ENCODE peak calls at places on chromosome 17, in four cellular contexts. S is IMR-90, O is mesendoderm, D is neural progenitor cell. G is an unnamed sample.

GRCh38 chr17:81401727-81402529 is 6.7 kb downstream of the BAHCC1 start:
- DNase-seq in S (no peak), D (peak; percentile 69), O (peak; percentile 85), G (no peak)

GRCh38 chr17:49575524-49576120 is at the start of gene NXPH3:
- DNase-seq in D (peak; percentile 91), O (peak; percentile 80), S (peak; percentile 19), G (peak; percentile 77)

GRCh38 chr17:40209404-40210093 is 9.6 kb upstream of the WIPF2 start:
- DNase-seq in S (peak; percentile 54), O (no peak), D (no peak), G (peak; percentile 52)

GRCh38 chr17:77645441-77646430 is 312.8 kb upstream of the TNRC6C start:
- DNase-seq in D (peak; percentile 46), O (peak; percentile 50), S (no peak), G (peak; percentile 6)

GRCh38 chr17:44417553-44417952 is 28.1 kb upstream of the ITGA2B start:
- DNase-seq in O (peak; percentile 22), D (no peak), S (peak; percentile 97), G (peak; percentile 42)

GRCh38 chr17:7862692-7863437 is 5.1 kb downstream of the CYB5D1 start:
- DNase-seq in O (peak; percentile 78), D (peak; percentile 82), S (peak; percentile 54), G (peak; percentile 83)

GRCh38 chr17:49723423-49723822 is 15.7 kb upstream of the SLC35B1 start:
- DNase-seq in D (no peak), O (no peak), S (no peak), G (no peak)

GRCh38 chr17:34201767-34202166 is 53.3 kb upstream of the CCL2 start:
- DNase-seq in D (no peak), O (no peak), S (no peak), G (no peak)

GRCh38 chr17:40068917-40069750 is 6.4 kb downstream of the THRA start:
- DNase-seq in S (peak; percentile 84), D (peak; percentile 60), O (peak; percentile 47), G (peak; percentile 92)

GRCh38 chr17:39118674-39119419 is 32.6 kb downstream of the PLXDC1 start:
- DNase-seq in D (no peak), S (no peak), O (no peak), G (no peak)

GRCh38 chr17:50872710-50873424 is 6.7 kb upstream of the TOB1 start:
- DNase-seq in O (no peak), D (no peak), S (peak; percentile 25), G (peak; percentile 39)

GRCh38 chr17:56982312-56982711 is 4.4 kb downstream of the SCPEP1 start:
- DNase-seq in D (no peak), S (no peak), O (no peak), G (no peak)

GRCh38 chr17:65446043-65446442 is 115.4 kb downstream of the AXIN2 start:
- DNase-seq in O (no peak), D (no peak), S (no peak), G (no peak)
- H3K9ac ChIP-seq in O (no peak overlapping the region), D (no peak overlapping the region), S (no peak overlapping the region), G (no peak overlapping the region)

GRCh38 chr17:41786227-41787020 is at the start of gene JUP:
- DNase-seq in D (peak; percentile 100), S (peak; percentile 99), O (peak; percentile 100), G (peak; percentile 96)
- H3K9ac ChIP-seq in D (peak within 1 kb of the TSS; percentile 20), S (peak within 1 kb of the TSS; percentile 66), O (peak within 1 kb of the TSS; percentile 90), G (peak within 1 kb of the TSS; percentile 25)

DNA sequence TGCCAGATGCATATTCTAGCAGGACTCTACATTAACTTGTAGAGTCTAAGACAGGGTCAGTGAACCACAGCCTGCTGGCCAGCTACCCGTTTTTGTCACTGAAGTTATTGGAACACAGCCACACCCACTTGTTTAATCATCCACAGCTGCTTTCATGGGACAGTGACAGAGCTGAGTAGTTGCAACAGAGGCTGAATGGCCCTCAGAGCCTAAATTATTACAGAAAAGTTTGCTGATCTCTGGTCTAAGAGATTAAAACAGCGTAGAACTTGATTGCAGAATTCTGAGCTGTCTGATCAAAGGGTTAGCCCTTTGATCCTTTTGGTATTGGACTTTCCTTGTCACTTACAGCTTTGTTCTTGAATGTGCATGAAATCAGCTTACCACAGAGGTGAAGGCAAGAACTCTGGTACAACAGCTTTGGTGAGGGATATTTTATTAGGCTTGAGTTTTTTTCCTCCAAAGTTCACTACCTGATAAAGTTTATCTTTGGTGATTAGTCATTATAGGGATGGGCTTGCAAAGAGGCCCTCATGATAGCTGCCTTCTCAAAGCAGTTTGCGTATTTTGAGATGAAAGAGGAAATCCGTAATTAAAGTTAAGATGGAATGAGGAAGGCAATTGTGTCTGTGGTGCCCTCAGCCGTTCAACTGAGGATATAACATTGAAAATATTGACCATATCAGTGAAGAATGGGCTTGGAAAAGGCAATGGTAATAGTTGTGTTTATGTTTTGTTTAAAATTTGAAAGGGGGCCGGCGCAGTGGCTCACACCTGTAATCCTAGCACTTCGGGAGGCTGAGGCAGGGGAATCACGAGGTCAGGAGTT is 23.7 kb downstream of the ALDH3A2 start:
- DNase-seq in O (no peak), S (peak; percentile 8), D (no peak), G (peak; percentile 59)
- H3K9ac ChIP-seq in O (no peak overlapping the region), S (no peak overlapping the region), D (no peak overlapping the region), G (no peak overlapping the region)

DNA sequence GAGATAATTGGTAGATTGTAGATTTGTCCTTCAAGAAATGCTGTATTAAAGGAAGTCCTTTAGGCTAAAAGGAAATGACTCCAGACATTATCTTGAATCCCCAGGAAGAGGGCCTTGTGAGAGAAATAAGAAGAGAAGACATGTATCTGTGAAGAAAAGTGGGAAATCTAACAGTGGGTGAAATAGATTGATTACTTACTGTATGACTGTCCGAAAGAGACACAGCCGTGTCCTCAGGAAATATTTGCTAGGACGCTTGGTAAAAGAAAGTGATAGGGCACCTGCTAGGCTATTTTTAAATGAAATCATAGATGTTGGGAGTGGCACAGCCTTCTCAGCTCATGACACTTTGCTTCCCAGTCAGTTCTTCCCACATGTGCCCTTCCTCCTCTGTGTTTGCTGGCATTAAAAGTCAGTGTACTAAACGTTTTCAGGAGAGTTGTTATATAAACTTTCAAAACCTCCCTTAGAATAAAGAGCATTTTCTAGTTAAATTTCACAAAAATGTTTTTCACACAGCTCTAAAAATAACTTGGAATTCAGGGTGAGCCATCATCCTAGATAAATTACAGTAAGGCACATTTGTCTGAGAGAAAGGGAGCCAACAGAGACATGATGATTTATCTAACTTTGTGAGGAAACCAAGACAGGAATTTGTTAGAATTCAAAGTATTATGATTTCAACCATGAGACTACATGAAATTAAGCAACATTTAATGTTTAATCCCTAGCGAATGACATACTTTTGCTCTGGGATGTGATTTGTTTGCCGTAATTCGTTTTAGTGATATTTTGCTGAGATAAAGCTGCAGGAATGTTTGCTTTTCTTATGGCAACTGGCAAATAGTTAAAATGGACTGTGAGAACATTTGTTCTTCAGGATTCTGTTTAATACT is 35.0 kb downstream of the DHRS7B start:
- DNase-seq in D (no peak), O (no peak), S (peak; percentile 69), G (peak; percentile 55)
- H3K9ac ChIP-seq in D (no peak overlapping the region), O (no peak overlapping the region), S (no peak overlapping the region), G (peak overlapping the region; percentile 92)

GRCh38 chr17:78995022-78995760 is 14.4 kb downstream of the CANT1 start:
- DNase-seq in O (no peak), D (no peak), S (no peak), G (no peak)
- H3K9ac ChIP-seq in O (no peak overlapping the region), D (no peak overlapping the region), S (no peak overlapping the region), G (no peak overlapping the region)

DNA sequence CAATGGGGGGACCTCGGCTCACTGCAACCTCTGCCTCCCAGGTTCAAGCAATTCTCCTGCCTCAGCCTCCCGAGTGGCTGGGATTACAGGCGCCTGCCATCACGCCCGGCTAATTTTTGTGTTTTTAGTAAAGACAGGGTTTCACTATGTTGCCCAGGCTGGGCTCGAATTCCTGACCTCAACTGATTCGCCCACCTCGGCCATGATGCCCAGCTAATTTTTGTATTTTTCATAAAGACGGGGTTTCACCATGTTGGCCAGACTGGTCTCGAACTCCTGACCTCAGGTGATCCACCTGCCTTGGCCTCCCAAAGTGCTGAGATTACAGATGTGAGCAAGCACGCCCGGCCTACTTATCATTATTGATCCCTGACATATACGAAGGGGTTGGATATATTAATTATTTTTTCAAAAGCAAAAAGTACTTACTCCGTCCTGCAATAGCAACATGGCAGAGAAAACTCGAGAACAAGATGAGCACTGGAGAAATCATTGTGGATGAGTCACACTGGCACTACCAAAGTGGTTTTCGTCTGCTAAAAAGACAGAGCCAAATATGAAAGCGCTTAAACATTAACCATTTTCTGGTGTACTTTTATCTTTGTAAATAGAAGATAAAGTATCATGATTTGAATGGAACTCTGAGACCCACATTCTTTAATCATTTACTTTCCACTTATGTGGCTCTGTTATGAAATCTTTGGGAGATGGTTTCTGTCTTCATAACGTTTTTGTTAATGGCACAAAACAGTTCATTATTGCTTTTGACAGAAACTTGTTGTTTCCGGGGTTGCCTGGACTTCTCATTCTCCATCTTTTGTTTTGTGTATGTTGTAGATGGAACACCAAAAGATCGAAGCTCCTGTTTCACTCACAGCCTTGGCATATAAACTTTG is at the start of gene APOH:
- DNase-seq in S (no peak), D (no peak), O (no peak), G (no peak)
- H3K9ac ChIP-seq in S (no peak within 1 kb of the TSS), D (no peak within 1 kb of the TSS), O (no peak within 1 kb of the TSS), G (no peak within 1 kb of the TSS)

GRCh38 chr17:54662978-54663876 is 237.4 kb upstream of the TOM1L1 start:
- DNase-seq in S (no peak), O (peak; percentile 83), D (peak; percentile 30), G (no peak)

GRCh38 chr17:54666559-54666958 is 234.1 kb upstream of the TOM1L1 start:
- DNase-seq in D (no peak), O (peak; percentile 52), S (no peak), G (no peak)
- H3K9ac ChIP-seq in D (no peak overlapping the region), O (no peak overlapping the region), S (no peak overlapping the region), G (no peak overlapping the region)

DNA sequence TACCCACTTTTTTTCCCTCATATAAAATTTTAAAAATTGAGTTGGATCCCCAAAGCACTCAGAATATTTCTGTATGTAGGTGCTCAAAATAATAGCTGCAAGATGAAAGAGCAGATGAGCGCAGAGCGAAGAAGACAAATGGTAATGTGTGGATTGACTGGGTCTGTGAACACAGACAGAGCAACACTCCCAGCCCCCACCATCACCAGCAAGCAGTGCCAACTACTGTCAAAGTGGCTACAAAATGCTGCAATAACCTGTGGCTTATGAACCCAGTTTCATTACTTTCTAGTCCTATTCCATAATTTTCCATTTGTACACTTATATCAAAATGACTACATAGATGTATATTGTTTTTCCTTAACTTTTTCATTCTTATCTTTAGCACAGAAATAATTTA is 137.2 kb downstream of the MYO1D start:
- DNase-seq in S (no peak), D (no peak), O (no peak), G (no peak)
- H3K9ac ChIP-seq in S (no peak overlapping the region), D (no peak overlapping the region), O (no peak overlapping the region), G (peak overlapping the region; percentile 64)

GRCh38 chr17:59621771-59622170 is 2.1 kb downstream of the CLTC start:
- DNase-seq in O (no peak), S (no peak), D (no peak), G (peak; percentile 56)
- H3K9ac ChIP-seq in O (peak overlapping the region; percentile 30), S (no peak overlapping the region), D (no peak overlapping the region), G (peak overlapping the region; percentile 100)

GRCh38 chr17:14308965-14309879 is 8.3 kb downstream of the HS3ST3B1 start:
- DNase-seq in D (peak; percentile 98), S (peak; percentile 89), O (peak; percentile 99), G (peak; percentile 96)
- H3K9ac ChIP-seq in D (no peak overlapping the region), S (peak overlapping the region; percentile 31), O (peak overlapping the region; percentile 85), G (peak overlapping the region; percentile 82)

G was measured in adipocyte.